ENCODE peak calls at places on chromosomes 5 and 9, in nine cellular contexts. P, E, O, H, S, Q, F, Y and N are unnamed samples.

GRCh38 chr5:165996484-165996883 is 2295.0 kb upstream of the WWC1 start:
- DNase-seq in F (no peak), O (no peak), Q (no peak), S (no peak), H (no peak), E (no peak), Y (no peak), P (no peak), N (no peak)

GRCh38 chr5:102223542-102224444 is 72.3 kb downstream of the SLCO4C1 start:
- DNase-seq in H (no peak), E (peak; percentile 33), O (no peak), S (no peak), P (no peak), Q (no peak), Y (peak; percentile 30), F (no peak), N (no peak)

GRCh38 chr5:137516251-137516797 is 17.2 kb upstream of the SPOCK1 start:
- DNase-seq in H (no peak), E (no peak), P (no peak), F (no peak), Q (no peak), O (no peak), S (no peak), Y (no peak), N (no peak)

GRCh38 chr9:138049779-138050471 is 172.3 kb downstream of the CACNA1B start:
- DNase-seq in H (no peak), S (no peak), E (no peak), O (no peak), F (no peak), Y (no peak), P (peak; percentile 57), Q (no peak), N (peak; percentile 84)

GRCh38 chr9:69174645-69175487 is 789 bp downstream of the TJP2 start:
- DNase-seq in O (peak; percentile 21), Y (peak; percentile 96), P (no peak), Q (no peak), H (peak; percentile 93), E (peak; percentile 90), S (no peak), F (peak; percentile 89), N (peak; percentile 86)

GRCh38 chr5:112923148-112923917 is 1.3 kb upstream of the REEP5 start:
- DNase-seq in H (no peak), F (no peak), S (no peak), Y (no peak), P (no peak), E (no peak), Q (no peak), O (no peak), N (no peak)

GRCh38 chr5:72347801-72348305 is 27.7 kb downstream of the PTCD2 start:
- DNase-seq in Q (no peak), F (peak; percentile 93), O (no peak), E (peak; percentile 95), H (peak; percentile 83), P (no peak), S (no peak), Y (peak; percentile 97), N (no peak)

GRCh38 chr9:32384364-32385134 is at the start of gene ACO1:
- DNase-seq in E (peak; percentile 92), S (peak; percentile 83), H (peak; percentile 65), Q (peak; percentile 25), F (peak; percentile 95), Y (peak; percentile 77), O (peak; percentile 95), P (peak; percentile 96), N (peak; percentile 95)

GRCh38 chr5:158013939-158014338 is 155.0 kb upstream of the CLINT1 start:
- DNase-seq in Q (no peak), Y (peak; percentile 48), E (peak; percentile 28), H (no peak), F (peak; percentile 33), S (no peak), P (no peak), O (peak; percentile 42), N (no peak)

DNA sequence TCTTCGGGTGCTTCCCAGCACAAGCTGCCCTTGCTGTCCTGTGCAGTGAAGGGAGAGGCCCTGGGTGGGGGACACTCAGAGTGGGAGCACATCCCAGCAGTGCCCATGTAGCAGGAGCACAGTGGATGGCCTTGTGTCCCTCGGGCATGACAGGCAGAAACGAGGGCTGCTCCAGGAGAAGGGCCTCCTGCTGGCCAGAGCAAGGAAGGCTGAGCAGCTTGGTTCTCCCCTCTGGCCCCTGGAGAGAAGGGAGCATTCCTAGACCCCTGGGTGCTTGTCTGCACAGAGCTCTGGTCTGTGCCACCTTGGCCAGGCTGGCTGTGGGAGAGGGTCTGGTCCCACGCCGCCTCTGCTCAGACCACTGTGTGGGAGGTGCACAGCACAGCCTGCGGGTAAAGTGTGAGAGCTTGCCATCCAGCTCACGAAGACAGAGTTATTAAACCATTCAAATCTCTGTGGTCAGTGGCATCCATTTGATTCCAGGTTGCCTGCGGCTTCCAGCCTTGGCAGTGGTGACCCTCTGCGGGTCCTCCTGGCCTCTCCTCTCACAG is 18.3 kb downstream of the FBXW5 start:
- DNase-seq in Y (no peak), H (no peak), F (no peak), O (no peak), Q (no peak), E (no peak), S (no peak), P (no peak), N (no peak)
- TF ChIP-seq CTCF in Y (no peak), H (no peak), F (no peak), O (no peak), Q (no peak), E (no peak), S (no peak), P (no peak), N (no peak)

GRCh38 chr9:36632892-36633291 is 60.2 kb downstream of the MELK start:
- DNase-seq in P (no peak), H (peak; percentile 10), Y (peak; percentile 70), Q (no peak), F (peak; percentile 31), O (no peak), E (peak; percentile 66), S (no peak), N (no peak)
- TF ChIP-seq CTCF in P (peak; percentile 48), H (peak; percentile 60), Y (peak; percentile 57), Q (peak; percentile 53), F (peak; percentile 86), O (peak; percentile 53), E (peak; percentile 49), S (peak; percentile 76), N (peak; percentile 68)

GRCh38 chr5:114449836-114450515 is 88.1 kb downstream of the KCNN2 start:
- DNase-seq in E (peak; percentile 67), P (peak; percentile 79), H (peak; percentile 23), Q (no peak), Y (peak; percentile 46), S (peak; percentile 63), F (peak; percentile 74), O (peak; percentile 60), N (peak; percentile 87)

GRCh38 chr5:114450516-114450909 is 88.6 kb downstream of the KCNN2 start:
- DNase-seq in Q (no peak), O (no peak), F (no peak), H (no peak), Y (peak; percentile 8), E (peak; percentile 13), S (no peak), P (no peak), N (no peak)

GRCh38 chr5:114448496-114448895 is 86.6 kb downstream of the KCNN2 start:
- DNase-seq in Y (peak; percentile 1), H (no peak), S (no peak), F (no peak), O (no peak), P (no peak), E (peak; percentile 27), Q (no peak), N (no peak)

DNA sequence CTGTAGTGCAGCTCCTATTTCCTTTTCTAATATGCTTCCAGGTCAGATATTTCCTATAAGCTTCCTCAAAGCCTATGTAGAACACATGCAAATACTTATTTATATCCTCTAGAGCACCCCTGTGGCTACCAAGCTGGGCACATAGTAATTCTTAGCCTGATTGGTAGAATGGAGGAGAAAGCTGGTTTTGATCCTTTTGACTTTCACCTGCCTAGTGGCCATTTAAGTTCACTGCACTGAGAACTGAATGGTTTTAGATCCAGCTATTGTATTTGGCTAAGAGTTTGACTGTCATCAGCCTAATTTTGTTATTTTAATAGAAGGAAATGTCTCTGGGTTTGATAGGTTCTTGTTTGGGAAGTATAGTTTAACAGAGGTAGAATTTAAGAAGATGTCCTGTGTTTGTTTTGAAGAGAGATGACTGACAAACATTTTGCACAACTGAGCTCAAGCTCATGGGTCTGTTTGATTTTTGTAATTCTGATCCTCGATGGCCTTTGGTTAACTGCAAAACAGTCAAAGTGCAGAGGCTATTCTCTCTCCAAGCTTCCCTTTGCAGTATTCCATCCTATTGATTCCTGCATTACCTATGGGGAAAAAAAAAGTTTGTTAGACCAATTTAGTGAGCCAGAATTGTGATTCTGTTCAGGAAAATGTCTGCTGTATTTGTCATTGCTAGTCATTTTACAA is 85.4 kb downstream of the KCNN2 start:
- DNase-seq in P (no peak), H (no peak), O (no peak), E (no peak), S (no peak), Y (no peak), F (peak; percentile 5), Q (no peak), N (no peak)
- TF ChIP-seq CTCF in P (no peak), H (peak; percentile 46), O (peak; percentile 21), E (peak; percentile 31), S (peak; percentile 56), Y (peak; percentile 25), F (no peak), Q (peak; percentile 37), N (peak; percentile 37)

DNA sequence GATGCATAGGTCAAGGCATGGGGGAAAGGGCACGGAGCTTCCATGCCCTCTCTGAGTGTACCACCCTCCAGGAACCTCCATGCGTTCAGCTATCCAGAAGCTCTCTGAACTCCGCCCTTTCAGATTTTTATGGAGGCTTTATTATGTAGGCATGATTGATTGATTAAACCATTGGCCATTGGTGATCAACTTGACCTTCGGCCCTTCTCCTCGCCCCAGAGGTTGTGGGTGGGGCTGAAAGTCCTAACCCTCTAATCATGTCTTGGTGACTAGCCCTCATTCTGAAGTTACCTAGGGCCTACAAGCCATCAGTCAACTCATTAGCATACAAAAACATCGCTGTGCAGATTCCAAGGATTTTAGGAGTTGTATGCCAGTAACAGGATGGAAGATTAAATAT is 323.7 kb upstream of the KLF4 start:
- DNase-seq in O (no peak), P (no peak), Y (no peak), Q (no peak), F (no peak), E (no peak), S (no peak), H (no peak), N (no peak)
- TF ChIP-seq CTCF in O (no peak), P (no peak), Y (no peak), Q (no peak), F (no peak), E (no peak), S (no peak), H (no peak), N (no peak)